ENCODE peak calls at places on chromosomes 11 and 22, in four cellular contexts. S, Q, K and J are unnamed samples.
A peak's percentile ranks its signal among the peaks of the same experiment; 100 is the strongest.

GRCh38 chr22:29782061-29782845 is 15.1 kb downstream of the UQCR10 start:
- DNase-seq in S (peak; percentile 61), Q (peak; percentile 59), K (peak; percentile 71), J (no peak)

GRCh38 chr22:37559901-37560681 is at the start of gene CDC42EP1:
- DNase-seq in S (peak; percentile 70), Q (no peak), K (peak; percentile 59), J (no peak)

GRCh38 chr11:36278531-36279245 is 10.5 kb downstream of the COMMD9 start:
- DNase-seq in S (no peak), Q (no peak), K (peak; percentile 30), J (no peak)

GRCh38 chr11:16924826-16925494 is 89.3 kb downstream of the PLEKHA7 start:
- DNase-seq in S (peak; percentile 87), Q (peak; percentile 84), K (peak; percentile 47), J (no peak)

GRCh38 chr22:49107561-49107960 is 720.1 kb downstream of the BRD1 start:
- DNase-seq in S (no peak), Q (no peak), K (no peak), J (no peak)

GRCh38 chr11:20357150-20357549 is 6.4 kb upstream of the HTATIP2 start:
- DNase-seq in S (no peak), Q (no peak), K (no peak), J (no peak)

GRCh38 chr11:133228406-133229330 is 303.6 kb downstream of the OPCML start:
- DNase-seq in S (no peak), Q (no peak), K (no peak), J (no peak)

GRCh38 chr22:37240240-37240940 is 3.7 kb downstream of the RAC2 start:
- DNase-seq in S (no peak), Q (no peak), K (no peak), J (no peak)

GRCh38 chr11:84673753-84674152 is 953.4 kb downstream of the DLG2 start:
- DNase-seq in S (no peak), Q (no peak), K (peak; percentile 48), J (no peak)

GRCh38 chr11:84671325-84672019 is 955.7 kb downstream of the DLG2 start:
- DNase-seq in S (no peak), Q (no peak), K (no peak), J (no peak)

DNA sequence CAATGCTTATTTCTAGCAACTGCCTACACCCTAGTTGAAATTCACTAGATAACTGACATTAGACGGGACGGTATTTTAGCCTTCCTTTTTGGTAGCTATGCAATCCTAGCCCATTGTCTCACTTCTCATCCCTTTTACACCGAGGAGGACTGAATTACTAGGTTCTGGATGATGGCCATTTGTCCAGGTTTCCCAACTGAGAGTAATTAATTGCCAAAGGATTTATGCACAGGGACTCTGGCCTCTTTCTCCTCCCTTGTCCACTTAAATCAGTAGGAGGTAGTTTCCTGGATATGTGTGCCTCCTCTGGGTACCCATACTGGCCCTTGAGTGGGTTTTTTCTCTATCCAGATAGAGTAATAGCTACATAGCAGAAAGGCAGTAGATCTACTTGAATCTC is 951.5 kb downstream of the DLG2 start:
- DNase-seq in S (no peak), Q (no peak), K (no peak), J (no peak)
- TF ChIP-seq EZH2 in S (no peak), Q (no peak), K (no peak), J (no peak)

GRCh38 chr11:10301656-10302293 is 3.1 kb upstream of the ADM start:
- DNase-seq in S (peak; percentile 70), Q (peak; percentile 61), K (peak; percentile 67), J (no peak)
- TF ChIP-seq EZH2 in S (no peak), Q (no peak), K (no peak), J (no peak)

GRCh38 chr11:65014146-65014960 is at the start of gene ARL2:
- DNase-seq in S (no peak), Q (peak; percentile 78), K (peak; percentile 27), J (no peak)
- TF ChIP-seq EZH2 in S (no peak), Q (no peak), K (no peak), J (no peak)

GRCh38 chr11:8263109-8263768 is 439 bp downstream of the LMO1 start:
- DNase-seq in S (no peak), Q (no peak), K (peak; percentile 12), J (no peak)
- TF ChIP-seq EZH2 in S (no peak), Q (no peak), K (peak; percentile 76), J (no peak)

GRCh38 chr11:46917109-46918086 is 952 bp downstream of the LRP4 start:
- DNase-seq in S (no peak), Q (no peak), K (no peak), J (no peak)
- TF ChIP-seq EZH2 in S (peak; percentile 99), Q (no peak), K (no peak), J (no peak)

DNA sequence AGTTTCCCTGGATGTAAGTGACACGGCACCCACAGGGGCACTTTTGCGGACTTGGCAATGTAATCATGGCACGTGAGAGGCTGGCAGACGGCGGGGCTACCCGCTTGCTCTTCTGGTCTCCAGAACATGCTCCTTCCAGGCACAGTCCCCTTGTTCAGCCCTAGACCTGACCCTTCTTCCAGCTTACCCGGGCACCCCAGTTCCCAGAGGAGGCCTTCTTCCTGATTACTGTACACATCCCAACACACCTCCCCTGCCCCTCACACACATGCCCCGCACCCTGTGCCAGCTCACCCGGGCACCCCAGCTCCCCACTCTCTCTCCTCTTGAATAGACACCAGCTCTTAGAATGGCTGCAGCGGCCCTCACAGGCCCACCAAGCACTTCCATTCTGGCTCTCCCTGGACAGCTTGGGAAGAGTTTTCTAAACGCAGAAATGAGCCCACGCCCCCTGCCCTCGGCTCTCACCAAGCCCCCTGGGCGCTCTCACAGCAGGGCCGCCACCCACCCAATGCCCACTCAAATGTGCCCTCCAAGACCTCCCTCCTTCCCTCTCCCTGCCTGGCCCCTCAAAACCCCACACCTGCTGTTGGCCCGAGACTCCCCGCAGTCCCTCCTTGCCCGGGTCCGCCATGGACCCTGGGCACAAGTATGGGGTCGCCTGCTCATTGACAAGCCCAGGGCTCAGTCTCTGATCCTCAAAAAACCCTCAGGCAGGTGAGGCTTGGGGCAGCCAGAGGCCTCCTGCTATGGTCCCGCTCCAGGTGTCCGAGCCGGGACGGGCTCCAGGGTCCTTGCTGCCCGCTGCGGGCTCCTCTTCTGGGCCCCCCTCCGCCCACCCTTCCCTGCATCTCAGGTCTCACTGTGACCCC is 88.5 kb downstream of the WNT7B start:
- DNase-seq in S (no peak), Q (no peak), K (no peak), J (no peak)
- TF ChIP-seq EZH2 in S (no peak), Q (no peak), K (no peak), J (no peak)

GRCh38 chr22:20299736-20300136 is 20.1 kb downstream of the DGCR6L start:
- DNase-seq in S (no peak), Q (peak; percentile 36), K (no peak), J (no peak)
- TF ChIP-seq EZH2 in S (no peak), Q (no peak), K (no peak), J (no peak)

GRCh38 chr11:14642453-14642852 is 1.2 kb upstream of the PDE3B start:
- DNase-seq in S (no peak), Q (no peak), K (no peak), J (no peak)

GRCh38 chr11:14645247-14645912 is 1.8 kb downstream of the PDE3B start:
- DNase-seq in S (no peak), Q (peak; percentile 1), K (peak; percentile 37), J (no peak)

GRCh38 chr11:14644396-14645246 is 1.0 kb downstream of the PDE3B start:
- DNase-seq in S (no peak), Q (peak; percentile 16), K (peak; percentile 16), J (no peak)

GRCh38 chr11:14642873-14643696 is 519 bp upstream of the PDE3B start:
- DNase-seq in S (no peak), Q (no peak), K (no peak), J (no peak)

DNA sequence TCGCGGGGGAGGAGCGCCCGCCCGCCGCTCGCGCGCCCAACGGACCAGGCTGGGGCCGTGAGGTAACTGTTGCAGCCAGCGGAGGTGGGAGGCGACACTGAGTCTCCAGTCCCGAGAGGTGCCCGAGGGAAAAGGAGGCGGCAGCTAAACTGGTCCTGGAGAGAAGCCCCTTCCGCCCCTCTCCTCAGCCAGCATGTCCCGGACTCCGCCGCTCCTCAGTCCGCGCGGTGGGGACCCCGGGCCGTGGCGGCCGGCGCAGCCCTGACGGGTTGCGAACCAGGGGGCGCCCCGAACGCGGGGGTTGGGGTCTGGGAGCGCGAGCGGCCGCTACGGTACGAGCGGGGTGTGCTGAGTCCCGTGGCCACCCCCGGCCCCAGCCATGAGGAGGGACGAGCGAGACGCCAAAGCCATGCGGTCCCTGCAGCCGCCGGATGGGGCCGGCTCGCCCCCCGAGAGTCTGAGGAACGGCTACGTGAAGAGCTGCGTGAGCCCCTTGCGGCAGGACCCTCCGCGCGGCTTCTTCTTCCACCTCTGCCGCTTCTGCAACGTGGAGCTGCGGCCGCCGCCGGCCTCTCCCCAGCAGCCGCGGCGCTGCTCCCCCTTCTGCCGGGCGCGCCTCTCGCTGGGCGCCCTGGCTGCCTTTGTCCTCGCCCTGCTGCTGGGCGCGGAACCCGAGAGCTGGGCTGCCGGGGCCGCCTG is at the start of gene PDE3B:
- DNase-seq in S (peak; percentile 47), Q (peak; percentile 36), K (peak; percentile 55), J (no peak)
- TF ChIP-seq EZH2 in S (no peak), Q (no peak), K (no peak), J (no peak)

GRCh38 chr11:31802609-31802989 is 8.5 kb downstream of the PAX6 start:
- DNase-seq in S (no peak), Q (no peak), K (no peak), J (no peak)

GRCh38 chr11:31805037-31805628 is 6.0 kb downstream of the PAX6 start:
- DNase-seq in S (no peak), Q (no peak), K (peak; percentile 52), J (no peak)

GRCh38 chr11:31804439-31805036 is 6.6 kb downstream of the PAX6 start:
- DNase-seq in S (no peak), Q (no peak), K (peak; percentile 53), J (no peak)

GRCh38 chr11:31802990-31803812 is 7.9 kb downstream of the PAX6 start:
- DNase-seq in S (no peak), Q (no peak), K (peak; percentile 66), J (no peak)

GRCh38 chr11:31803813-31804438 is 7.2 kb downstream of the PAX6 start:
- DNase-seq in S (no peak), Q (no peak), K (peak; percentile 46), J (no peak)
- TF ChIP-seq EZH2 in S (no peak), Q (peak; percentile 45), K (peak; percentile 65), J (no peak)